ENCODE peak calls at places on chromosomes 16 and 17, in six cellular contexts. U, M, V, A, S and C are unnamed samples.

GRCh38 chr16:1163567-1164055 is 10.7 kb downstream of the CACNA1H start:
- DNase-seq in U (no peak), M (no peak), V (no peak), A (no peak), S (no peak), C (peak; percentile 37)

GRCh38 chr16:70685061-70685937 is 554 bp downstream of the MTSS2 start:
- DNase-seq in U (no peak), M (no peak), V (no peak), A (no peak), S (no peak), C (no peak)

GRCh38 chr16:24935336-24935735 is 79.8 kb downstream of the ARHGAP17 start:
- DNase-seq in U (no peak), M (no peak), V (no peak), A (no peak), S (no peak), C (no peak)

GRCh38 chr17:4573682-4574081 is 10.6 kb upstream of the SMTNL2 start:
- DNase-seq in U (no peak), M (no peak), V (no peak), A (peak; percentile 67), S (no peak), C (no peak)

GRCh38 chr17:38554430-38555350 is 51.1 kb downstream of the SRCIN1 start:
- DNase-seq in U (no peak), M (no peak), V (no peak), A (peak; percentile 88), S (no peak), C (peak; percentile 77)

GRCh38 chr16:82874251-82874650 is 247.5 kb downstream of the CDH13 start:
- DNase-seq in U (no peak), M (peak; percentile 13), V (no peak), A (no peak), S (no peak), C (no peak)

GRCh38 chr16:22007509-22008214 is at the start of gene MOSMO:
- DNase-seq in U (no peak), M (peak; percentile 87), V (peak; percentile 72), A (peak; percentile 68), S (no peak), C (peak; percentile 62)

GRCh38 chr16:19933740-19934139 is 49.1 kb upstream of the GPRC5B start:
- DNase-seq in U (no peak), M (peak; percentile 42), V (no peak), A (no peak), S (no peak), C (no peak)

GRCh38 chr17:61459434-61459809 is 7.2 kb downstream of the TBX4 start:
- DNase-seq in U (no peak), M (no peak), V (no peak), A (no peak), S (no peak), C (no peak)

GRCh38 chr17:65914784-65915342 is 277.1 kb downstream of the CEP112 start:
- DNase-seq in U (no peak), M (no peak), V (peak; percentile 29), A (peak; percentile 2), S (no peak), C (peak; percentile 31)

GRCh38 chr16:30011505-30012480 is 966 bp upstream of the DOC2A start:
- DNase-seq in U (no peak), M (peak; percentile 68), V (no peak), A (no peak), S (no peak), C (no peak)

GRCh38 chr16:30010817-30011504 is at the start of gene DOC2A:
- DNase-seq in U (no peak), M (peak; percentile 87), V (no peak), A (no peak), S (no peak), C (no peak)

GRCh38 chr16:30007378-30007895 is 3.4 kb downstream of the DOC2A start:
- DNase-seq in U (no peak), M (no peak), V (no peak), A (no peak), S (no peak), C (no peak)

GRCh38 chr16:30009085-30009862 is 1.6 kb downstream of the DOC2A start:
- DNase-seq in U (no peak), M (peak; percentile 27), V (no peak), A (no peak), S (no peak), C (no peak)

DNA sequence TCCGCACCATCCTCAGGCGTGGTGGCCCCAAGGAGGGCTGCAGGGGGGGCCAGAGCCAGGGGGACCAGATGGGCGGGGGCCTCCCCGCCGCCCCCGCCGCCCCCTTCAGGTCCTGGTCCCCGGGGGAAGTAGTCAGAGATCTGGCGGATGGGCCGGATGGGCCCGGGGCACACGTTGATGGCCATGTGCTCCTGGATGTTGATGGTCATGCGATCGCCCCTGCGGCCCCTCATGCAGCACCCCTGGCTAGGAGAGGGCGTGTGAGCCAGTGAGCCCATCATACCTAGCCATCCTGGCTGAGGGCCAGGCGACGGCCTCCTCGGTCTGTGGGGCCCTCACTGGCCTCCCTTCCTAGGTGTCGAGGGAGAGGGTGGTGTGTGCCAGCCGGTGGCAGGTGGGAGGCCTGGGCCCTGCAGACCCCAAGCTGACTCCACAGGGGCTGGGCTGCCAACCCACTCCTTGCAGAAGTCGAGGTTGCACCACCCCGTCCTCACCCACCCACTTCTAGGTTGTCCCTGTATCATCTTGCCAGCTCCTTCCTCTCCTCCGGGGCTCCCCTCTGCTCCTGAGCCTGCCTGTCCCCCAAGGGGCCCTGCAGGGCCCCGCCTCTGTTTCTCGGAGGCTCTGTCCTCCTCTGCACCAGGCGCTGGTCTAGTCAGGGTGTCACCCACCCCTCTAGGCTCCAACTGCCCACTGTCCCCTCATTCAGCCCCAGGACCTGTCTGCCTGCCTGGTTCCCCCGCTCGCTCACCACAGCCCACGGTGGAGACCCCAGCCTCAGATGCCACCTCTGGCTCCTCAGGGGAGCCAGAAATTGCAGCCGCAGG is 624 bp downstream of the DOC2A start:
- DNase-seq in U (no peak), M (peak; percentile 30), V (no peak), A (no peak), S (no peak), C (no peak)
- TF ChIP-seq EZH2 in U (no peak), M (no peak), V (peak; percentile 36), A (peak; percentile 39), S (no peak), C (no peak)

DNA sequence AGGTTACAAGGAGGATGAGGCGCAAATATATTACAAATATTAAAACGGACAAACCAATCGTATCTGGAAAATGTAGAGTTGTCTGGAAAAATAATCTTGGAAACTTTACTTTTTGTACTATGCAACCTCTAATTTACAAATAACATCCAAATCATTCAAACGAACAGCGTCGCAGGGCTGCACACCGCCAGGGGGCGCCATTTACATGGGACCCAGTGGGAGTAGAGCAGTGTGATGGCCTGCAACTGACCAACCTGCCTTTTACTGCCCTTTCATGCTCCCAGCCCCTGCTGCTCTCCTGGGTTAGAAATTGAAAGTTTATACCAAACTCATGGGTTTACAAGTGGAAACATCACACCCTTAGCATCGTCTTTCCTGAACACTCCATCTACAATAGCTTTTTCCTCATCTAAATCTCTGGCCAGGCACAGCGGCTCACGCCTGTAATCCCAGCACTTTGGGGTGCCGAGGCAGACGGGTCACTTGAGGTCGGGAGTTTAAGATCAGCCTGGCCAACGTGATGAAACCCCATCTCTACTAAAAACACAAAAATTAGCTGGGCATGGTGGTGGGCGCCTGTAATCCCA is 10.0 kb downstream of the PITPNC1 start:
- DNase-seq in U (no peak), M (peak; percentile 91), V (peak; percentile 52), A (peak; percentile 28), S (peak; percentile 64), C (peak; percentile 74)
- H3K79me2 ChIP-seq in U (peaks cover 7% of the 10 kb centered on the region), M (peaks cover 100% of the 10 kb centered on the region), V (no peaks in the 10 kb centered on the region), A (peaks cover 82% of the 10 kb centered on the region), S (peaks cover 75% of the 10 kb centered on the region), C (peaks cover 10% of the 10 kb centered on the region)

GRCh38 chr17:15261063-15261817 is 3.9 kb downstream of the PMP22 start:
- DNase-seq in U (no peak), M (peak; percentile 77), V (peak; percentile 70), A (peak; percentile 54), S (no peak), C (peak; percentile 73)
- TF ChIP-seq EZH2 in U (peak; percentile 70), M (peak; percentile 44), V (no peak), A (no peak), S (no peak), C (no peak)

GRCh38 chr17:64580384-64581307 is 73.9 kb downstream of the CEP95 start:
- DNase-seq in U (no peak), M (no peak), V (no peak), A (no peak), S (no peak), C (no peak)

GRCh38 chr17:64583055-64583454 is 76.3 kb downstream of the CEP95 start:
- DNase-seq in U (no peak), M (no peak), V (no peak), A (no peak), S (no peak), C (peak; percentile 76)

GRCh38 chr17:64585146-64585545 is 77.0 kb downstream of the SMURF2 start:
- DNase-seq in U (no peak), M (no peak), V (no peak), A (no peak), S (no peak), C (peak; percentile 52)
- H3K79me2 ChIP-seq in U (no peaks in the 10 kb centered on the region), M (no peaks in the 10 kb centered on the region), V (peaks cover 71% of the 10 kb centered on the region), A (peaks cover 45% of the 10 kb centered on the region), S (peaks cover 74% of the 10 kb centered on the region), C (peaks cover 12% of the 10 kb centered on the region)

GRCh38 chr16:73068546-73069401 is 20.8 kb upstream of the ZFHX3 start:
- DNase-seq in U (no peak), M (no peak), V (peak; percentile 92), A (peak; percentile 85), S (no peak), C (peak; percentile 72)

GRCh38 chr16:73067671-73068545 is 20.0 kb upstream of the ZFHX3 start:
- DNase-seq in U (no peak), M (no peak), V (no peak), A (no peak), S (no peak), C (no peak)

GRCh38 chr16:73071131-73071940 is 23.4 kb upstream of the ZFHX3 start:
- DNase-seq in U (no peak), M (peak; percentile 79), V (peak; percentile 67), A (no peak), S (no peak), C (peak; percentile 2)

GRCh38 chr16:73066927-73067670 is 19.2 kb upstream of the ZFHX3 start:
- DNase-seq in U (no peak), M (no peak), V (peak; percentile 89), A (no peak), S (no peak), C (no peak)

DNA sequence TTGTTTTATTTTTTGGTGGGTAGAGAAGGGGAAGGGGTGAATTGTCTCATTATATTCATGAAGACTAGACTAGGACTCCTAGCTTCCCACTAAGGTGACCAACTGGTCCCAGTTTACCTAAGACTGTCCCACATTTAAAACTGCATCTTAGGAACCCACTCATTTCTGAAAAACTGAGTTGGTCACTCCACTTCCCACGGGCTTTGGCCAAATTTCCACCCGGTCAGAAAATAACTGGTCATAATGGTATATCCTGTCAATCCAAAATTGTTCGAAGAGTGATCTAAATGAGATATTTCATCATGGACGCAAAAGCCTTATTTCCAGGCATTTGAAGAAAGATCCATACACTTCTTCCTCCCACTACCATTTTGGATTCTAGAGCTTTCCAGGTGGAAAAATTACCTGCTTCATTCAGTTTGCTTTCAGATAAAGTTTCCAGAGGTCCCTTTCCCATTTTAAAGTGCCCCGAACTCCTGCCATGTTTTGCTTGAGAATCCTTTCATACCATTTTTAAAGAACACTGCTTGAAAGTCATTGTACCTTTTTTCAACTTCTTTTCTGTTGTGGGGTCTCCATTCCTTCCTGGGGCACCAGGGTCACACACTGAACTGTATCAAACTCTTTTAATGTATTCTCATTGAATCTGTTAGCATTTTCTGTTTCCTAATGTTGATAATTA is 21.8 kb upstream of the ZFHX3 start:
- DNase-seq in U (no peak), M (no peak), V (no peak), A (no peak), S (no peak), C (no peak)
- TF ChIP-seq EZH2 in U (no peak), M (no peak), V (no peak), A (no peak), S (no peak), C (no peak)